ENCODE peak calls at places on chromosomes 6 and 20, in four cellular contexts. One of them, this sample, is unnamed.

GRCh38 chr6:30981942-30982772 is 1.4 kb upstream of the MUC21 start:
- DNase-seq in A549: no peak
- DNase-seq in suprapubic skin: no peak
- DNase-seq in neural progenitor cell: peak; percentile 61
- DNase-seq in this sample: no peak

GRCh38 chr6:24709014-24709711 is 9.8 kb downstream of the C6orf62 start:
- DNase-seq in A549: no peak
- DNase-seq in suprapubic skin: no peak
- DNase-seq in neural progenitor cell: no peak
- DNase-seq in this sample: no peak

GRCh38 chr6:36683145-36683655 is 4.7 kb downstream of the CDKN1A start:
- DNase-seq in A549: no peak
- DNase-seq in suprapubic skin: no peak
- DNase-seq in neural progenitor cell: no peak
- DNase-seq in this sample: no peak

GRCh38 chr6:135128268-135128914 is 52.7 kb upstream of the MYB start:
- DNase-seq in A549: no peak
- DNase-seq in suprapubic skin: no peak
- DNase-seq in neural progenitor cell: no peak
- DNase-seq in this sample: no peak

GRCh38 chr6:54244430-54244829 is 63.8 kb upstream of the TINAG start:
- DNase-seq in A549: peak; percentile 7
- DNase-seq in suprapubic skin: no peak
- DNase-seq in neural progenitor cell: peak; percentile 6
- DNase-seq in this sample: no peak

GRCh38 chr20:58547527-58548475 is 32.6 kb upstream of the APCDD1L start:
- DNase-seq in A549: no peak
- DNase-seq in suprapubic skin: peak; percentile 49
- DNase-seq in neural progenitor cell: no peak
- DNase-seq in this sample: no peak

GRCh38 chr20:18066421-18067333 is 9.0 kb upstream of the OVOL2 start:
- DNase-seq in A549: no peak
- DNase-seq in suprapubic skin: no peak
- DNase-seq in neural progenitor cell: no peak
- DNase-seq in this sample: no peak

GRCh38 chr20:50246367-50247195 is 56.0 kb downstream of the CEBPB start:
- DNase-seq in A549: no peak
- DNase-seq in suprapubic skin: no peak
- DNase-seq in neural progenitor cell: no peak
- DNase-seq in this sample: no peak

GRCh38 chr6:126210398-126211075 is 129.4 kb upstream of the CENPW start:
- DNase-seq in A549: no peak
- DNase-seq in suprapubic skin: no peak
- DNase-seq in neural progenitor cell: no peak
- DNase-seq in this sample: no peak

GRCh38 chr6:51129043-51129442 is 310.4 kb downstream of the TFAP2B start:
- DNase-seq in A549: no peak
- DNase-seq in suprapubic skin: no peak
- DNase-seq in neural progenitor cell: no peak
- DNase-seq in this sample: no peak

GRCh38 chr6:91352878-91353277 is 766.0 kb upstream of the MAP3K7 start:
- DNase-seq in A549: no peak
- DNase-seq in suprapubic skin: no peak
- DNase-seq in neural progenitor cell: no peak
- DNase-seq in this sample: no peak

GRCh38 chr20:8007490-8007889 is 12.1 kb downstream of the TMX4 start:
- DNase-seq in A549: no peak
- DNase-seq in suprapubic skin: no peak
- DNase-seq in neural progenitor cell: no peak
- DNase-seq in this sample: no peak

GRCh38 chr6:41965429-41966213 is 24.0 kb upstream of the CCND3 start:
- DNase-seq in A549: no peak
- DNase-seq in suprapubic skin: peak; percentile 34
- DNase-seq in neural progenitor cell: peak; percentile 90
- DNase-seq in this sample: no peak

GRCh38 chr6:163533443-163533842 is 118.9 kb downstream of the QKI start:
- DNase-seq in A549: peak; percentile 35
- DNase-seq in suprapubic skin: no peak
- DNase-seq in neural progenitor cell: no peak
- DNase-seq in this sample: no peak

GRCh38 chr6:138162104-138162946 is 586 bp downstream of the ARFGEF3 start:
- DNase-seq in A549: peak; percentile 10
- DNase-seq in suprapubic skin: no peak
- DNase-seq in neural progenitor cell: peak; percentile 65
- DNase-seq in this sample: no peak

GRCh38 chr6:31814677-31815024 is 432 bp downstream of the HSPA1L start:
- DNase-seq in A549: peak; percentile 91
- DNase-seq in suprapubic skin: peak; percentile 98
- DNase-seq in neural progenitor cell: peak; percentile 96
- DNase-seq in this sample: no peak

GRCh38 chr6:87115402-87116135 is 20.7 kb upstream of the CGA start:
- DNase-seq in A549: no peak
- DNase-seq in suprapubic skin: no peak
- DNase-seq in neural progenitor cell: no peak
- DNase-seq in this sample: no peak

GRCh38 chr20:11275740-11276139 is 601.9 kb upstream of the JAG1 start:
- DNase-seq in A549: no peak
- DNase-seq in suprapubic skin: no peak
- DNase-seq in neural progenitor cell: no peak
- DNase-seq in this sample: no peak

GRCh38 chr6:33613146-33613793 is 7.9 kb upstream of the ITPR3 start:
- DNase-seq in A549: no peak
- DNase-seq in suprapubic skin: peak; percentile 76
- DNase-seq in neural progenitor cell: no peak
- DNase-seq in this sample: no peak

GRCh38 chr6:56642366-56643261 is at the start of gene DST:
- DNase-seq in A549: peak; percentile 26
- DNase-seq in suprapubic skin: no peak
- DNase-seq in neural progenitor cell: no peak
- DNase-seq in this sample: no peak

GRCh38 chr6:145139451-145139850 is 595.9 kb downstream of the EPM2A start:
- DNase-seq in A549: no peak
- DNase-seq in suprapubic skin: no peak
- DNase-seq in neural progenitor cell: peak; percentile 38
- DNase-seq in this sample: no peak

GRCh38 chr6:145139895-145140294 is 595.4 kb downstream of the EPM2A start:
- DNase-seq in A549: no peak
- DNase-seq in suprapubic skin: no peak
- DNase-seq in neural progenitor cell: no peak
- DNase-seq in this sample: no peak

GRCh38 chr6:145135702-145136101 is 599.6 kb downstream of the EPM2A start:
- DNase-seq in A549: no peak
- DNase-seq in suprapubic skin: no peak
- DNase-seq in neural progenitor cell: no peak
- DNase-seq in this sample: no peak

GRCh38 chr6:145138469-145139185 is 596.7 kb downstream of the EPM2A start:
- DNase-seq in A549: no peak
- DNase-seq in suprapubic skin: no peak
- DNase-seq in neural progenitor cell: peak; percentile 84
- DNase-seq in this sample: no peak

GRCh38 chr6:145137425-145137824 is 597.9 kb downstream of the EPM2A start:
- DNase-seq in A549: no peak
- DNase-seq in suprapubic skin: no peak
- DNase-seq in neural progenitor cell: no peak
- DNase-seq in this sample: no peak
- TF ChIP-seq CTCF in A549: no peak
- TF ChIP-seq CTCF in suprapubic skin: no peak
- TF ChIP-seq CTCF in neural progenitor cell: peak; percentile 26
- TF ChIP-seq CTCF in this sample: no peak

DNA sequence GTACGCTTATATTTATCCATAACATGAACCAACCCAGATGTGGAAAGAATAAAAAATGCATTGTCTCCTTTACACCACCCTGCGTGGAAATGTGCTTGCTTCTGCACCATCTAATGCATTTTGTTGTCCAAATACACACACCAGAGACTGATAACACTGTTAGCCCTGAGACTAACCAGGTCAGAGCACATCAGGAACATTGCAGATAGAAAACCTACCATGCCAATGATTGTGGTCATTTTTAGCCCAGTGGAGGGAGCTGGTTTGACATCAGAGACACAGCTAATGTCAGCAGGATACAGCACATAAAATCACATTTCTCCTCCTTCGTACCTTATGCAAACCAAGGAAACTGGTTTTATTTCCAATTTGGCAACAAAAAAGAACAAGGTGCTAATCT is 528.7 kb downstream of the DOK5 start:
- DNase-seq in A549: no peak
- DNase-seq in suprapubic skin: no peak
- DNase-seq in neural progenitor cell: no peak
- DNase-seq in this sample: no peak
- TF ChIP-seq CTCF in A549: no peak
- TF ChIP-seq CTCF in suprapubic skin: no peak
- TF ChIP-seq CTCF in neural progenitor cell: no peak
- TF ChIP-seq CTCF in this sample: no peak

GRCh38 chr20:46545077-46545826 is 5.2 kb downstream of the OCSTAMP start:
- DNase-seq in A549: no peak
- DNase-seq in suprapubic skin: no peak
- DNase-seq in neural progenitor cell: no peak
- DNase-seq in this sample: no peak

GRCh38 chr20:46545827-46546138 is 4.7 kb downstream of the OCSTAMP start:
- DNase-seq in A549: no peak
- DNase-seq in suprapubic skin: no peak
- DNase-seq in neural progenitor cell: no peak
- DNase-seq in this sample: no peak

GRCh38 chr20:46543033-46543432 is 7.4 kb downstream of the OCSTAMP start:
- DNase-seq in A549: no peak
- DNase-seq in suprapubic skin: no peak
- DNase-seq in neural progenitor cell: no peak
- DNase-seq in this sample: no peak

GRCh38 chr20:46543959-46544358 is 6.5 kb downstream of the OCSTAMP start:
- DNase-seq in A549: no peak
- DNase-seq in suprapubic skin: no peak
- DNase-seq in neural progenitor cell: no peak
- DNase-seq in this sample: no peak

DNA sequence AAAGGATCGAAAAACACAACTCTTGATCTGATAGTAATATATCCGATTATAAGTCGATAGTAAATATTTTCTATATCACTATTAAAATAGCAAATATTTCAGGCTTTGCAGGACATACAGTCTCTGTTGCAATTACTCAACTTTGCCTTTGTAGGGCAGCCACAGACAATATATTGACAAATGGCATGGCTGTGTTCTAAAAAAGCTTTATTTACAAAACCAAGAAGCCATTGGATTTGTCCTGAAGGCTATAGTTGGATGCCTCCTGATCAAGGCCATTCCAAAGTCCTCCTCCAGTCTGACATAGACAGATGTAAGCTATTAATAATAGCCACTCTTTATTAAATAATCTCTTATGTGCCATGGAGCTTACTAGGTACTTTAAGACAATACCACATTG is 5.9 kb downstream of the OCSTAMP start:
- DNase-seq in A549: no peak
- DNase-seq in suprapubic skin: no peak
- DNase-seq in neural progenitor cell: no peak
- DNase-seq in this sample: no peak
- TF ChIP-seq CTCF in A549: no peak
- TF ChIP-seq CTCF in suprapubic skin: no peak
- TF ChIP-seq CTCF in neural progenitor cell: no peak
- TF ChIP-seq CTCF in this sample: no peak

DNA sequence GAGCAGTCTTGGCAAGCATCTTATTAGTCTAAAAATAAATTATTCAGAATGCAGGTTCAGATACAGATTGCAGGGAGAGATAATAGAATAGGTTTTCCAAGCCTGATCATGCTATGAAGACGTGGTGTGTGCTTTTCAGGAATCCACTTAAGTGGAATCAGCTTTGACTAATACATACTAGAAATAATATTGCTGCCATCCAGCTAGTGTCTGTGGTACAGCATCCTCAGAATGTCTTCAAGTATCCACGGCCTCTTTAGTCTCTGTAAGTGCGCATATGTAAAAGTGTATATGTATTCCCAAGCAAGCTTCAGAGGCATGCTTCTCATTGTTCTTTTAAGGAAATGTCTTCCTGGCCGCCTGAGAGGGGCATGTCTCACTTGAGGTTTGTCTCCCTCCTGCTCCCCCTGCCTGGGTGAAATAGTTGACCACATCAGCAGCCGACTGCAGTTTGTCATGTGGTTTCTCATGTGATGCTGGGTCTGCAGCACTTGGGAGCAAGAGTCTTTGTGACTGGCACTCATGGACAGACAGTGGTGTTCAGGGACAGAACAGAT is 150.9 kb downstream of the PRL start:
- DNase-seq in A549: no peak
- DNase-seq in suprapubic skin: no peak
- DNase-seq in neural progenitor cell: no peak
- DNase-seq in this sample: no peak
- TF ChIP-seq CTCF in A549: no peak
- TF ChIP-seq CTCF in suprapubic skin: no peak
- TF ChIP-seq CTCF in neural progenitor cell: no peak
- TF ChIP-seq CTCF in this sample: no peak

GRCh38 chr20:25985597-25985996 is 288.9 kb upstream of the ZNF337 start:
- DNase-seq in A549: no peak
- DNase-seq in suprapubic skin: no peak
- DNase-seq in neural progenitor cell: no peak
- DNase-seq in this sample: no peak

GRCh38 chr20:25989196-25989595 is 292.5 kb upstream of the ZNF337 start:
- DNase-seq in A549: no peak
- DNase-seq in suprapubic skin: no peak
- DNase-seq in neural progenitor cell: no peak
- DNase-seq in this sample: no peak

GRCh38 chr20:25991051-25991755 is 294.6 kb upstream of the ZNF337 start:
- DNase-seq in A549: no peak
- DNase-seq in suprapubic skin: no peak
- DNase-seq in neural progenitor cell: no peak
- DNase-seq in this sample: no peak

GRCh38 chr20:25984933-25985332 is 288.3 kb upstream of the ZNF337 start:
- DNase-seq in A549: no peak
- DNase-seq in suprapubic skin: no peak
- DNase-seq in neural progenitor cell: no peak
- DNase-seq in this sample: no peak

DNA sequence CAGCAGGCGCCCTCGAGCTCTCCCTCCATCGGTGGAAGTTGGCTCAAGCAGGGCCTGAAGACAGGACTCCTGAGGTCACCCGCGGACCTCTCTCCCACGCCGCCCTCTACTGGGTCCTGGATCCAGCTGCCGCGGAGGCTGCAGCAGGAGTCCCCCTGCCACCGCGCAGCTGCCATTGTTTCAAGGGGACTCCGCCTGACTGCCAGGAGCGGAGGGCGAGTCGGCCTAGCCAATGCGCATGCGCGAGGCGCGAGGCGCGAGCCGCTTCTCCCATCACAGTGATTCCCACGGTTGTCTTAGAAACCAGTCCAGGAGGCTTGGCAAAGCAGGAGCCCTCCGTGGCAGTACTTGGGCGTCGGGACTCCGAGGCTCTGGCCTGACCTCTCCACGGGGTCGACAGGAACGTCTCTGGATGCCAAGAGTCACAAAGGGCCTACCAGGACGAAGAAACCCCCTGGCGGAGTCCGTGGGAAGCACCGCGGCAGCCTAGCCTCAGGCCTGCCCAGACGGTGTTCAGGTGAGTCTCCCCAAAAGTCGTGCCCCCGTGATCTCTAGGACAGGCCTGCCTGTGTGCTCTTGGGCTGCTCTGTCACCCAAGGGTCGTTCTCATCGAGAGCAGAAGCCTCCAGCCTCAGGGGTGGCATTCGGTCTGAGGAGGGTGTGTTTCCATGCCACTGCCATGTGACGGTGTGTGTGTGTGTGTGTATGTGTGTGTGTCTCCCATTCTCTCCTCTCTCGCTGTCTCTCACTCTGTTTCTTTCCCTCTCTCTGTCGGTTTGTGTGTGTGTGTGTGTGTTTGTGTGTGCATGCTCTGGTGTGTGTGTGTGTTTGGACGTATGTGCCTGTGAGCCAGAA is 290.6 kb upstream of the ZNF337 start:
- DNase-seq in A549: peak; percentile 31
- DNase-seq in suprapubic skin: no peak
- DNase-seq in neural progenitor cell: peak; percentile 59
- DNase-seq in this sample: no peak
- TF ChIP-seq CTCF in A549: peak; percentile 38
- TF ChIP-seq CTCF in suprapubic skin: no peak
- TF ChIP-seq CTCF in neural progenitor cell: no peak
- TF ChIP-seq CTCF in this sample: no peak